ENCODE peak calls at places on chromosomes 13 and 19, in five cellular contexts. F is DMS153; Z is stimulated activated CD4-positive, alpha-beta T cell treated with anti-CD3 and anti-CD28 coated beads, Interleukin-1b, Interleukin-23, amount 100 ng/mL, for 24 hours; X is left ventricle myocardium inferior; A is vagina. E is an unnamed sample.

GRCh38 chr13:59534806-59535205 is 628.9 kb downstream of the DIAPH3 start:
- DNase-seq in F (no peak), Z (no peak), X (no peak), A (no peak), E (no peak)

GRCh38 chr19:45139286-45140143 is 21.3 kb downstream of the NKPD1 start:
- DNase-seq in F (no peak), Z (no peak), X (no peak), A (no peak), E (no peak)

GRCh38 chr13:86569119-86569518 is 769.9 kb upstream of the SLITRK6 start:
- DNase-seq in F (no peak), Z (no peak), X (no peak), A (no peak), E (no peak)

GRCh38 chr13:110453767-110454166 is 107.8 kb downstream of the RAB20 start:
- DNase-seq in F (no peak), Z (no peak), X (no peak), A (no peak), E (no peak)

GRCh38 chr19:50413531-50413930 is 5.2 kb upstream of the SPIB start:
- DNase-seq in F (no peak), Z (no peak), X (no peak), A (no peak), E (no peak)

GRCh38 chr19:45601115-45601514 is 897 bp downstream of the GPR4 start:
- DNase-seq in F (no peak), Z (no peak), X (no peak), A (no peak), E (no peak)

GRCh38 chr13:51803018-51803417 is 945 bp downstream of the DHRS12 start:
- DNase-seq in F (no peak), Z (no peak), X (no peak), A (no peak), E (no peak)

GRCh38 chr13:34300559-34300958 is 482.6 kb downstream of the RFC3 start:
- DNase-seq in F (peak), Z (no peak), X (no peak), A (no peak), E (no peak)

GRCh38 chr13:108044929-108045328 is 170.4 kb downstream of the LIG4 start:
- DNase-seq in F (no peak), Z (no peak), X (no peak), A (no peak), E (no peak)

GRCh38 chr19:17294051-17294891 is 9.0 kb downstream of the ABHD8 start:
- DNase-seq in F (no peak), Z (peak), X (no peak), A (no peak), E (no peak)

GRCh38 chr19:29497686-29498436 is 27.9 kb upstream of the VSTM2B start:
- DNase-seq in F (no peak), Z (no peak), X (no peak), A (no peak), E (no peak)

GRCh38 chr13:28850226-28850625 is 30.1 kb downstream of the MTUS2 start:
- DNase-seq in F (no peak), Z (no peak), X (no peak), A (no peak), E (no peak)

GRCh38 chr13:30463820-30464495 is 1.8 kb downstream of the HMGB1 start:
- DNase-seq in F (peak), Z (peak), X (peak), A (peak), E (peak)

GRCh38 chr13:50198508-50198907 is 183.3 kb downstream of the KCNRG start:
- DNase-seq in F (no peak), Z (no peak), X (no peak), A (no peak), E (peak)

GRCh38 chr13:26422036-26422435 is 135.4 kb upstream of the WASF3 start:
- DNase-seq in F (no peak), Z (no peak), X (no peak), A (no peak), E (no peak)

GRCh38 chr13:30908416-30908980 is 2.4 kb downstream of the MEDAG start:
- DNase-seq in F (no peak), Z (no peak), X (peak), A (no peak), E (peak)

GRCh38 chr13:107867701-107868661 is 347.4 kb downstream of the LIG4 start:
- DNase-seq in F (peak), Z (no peak), X (no peak), A (no peak), E (no peak)

GRCh38 chr19:884420-885211 is 8.4 kb downstream of the MED16 start:
- DNase-seq in F (no peak), Z (no peak), X (no peak), A (no peak), E (no peak)